ENCODE peak calls at places on chromosomes 11 and 22, in six cellular contexts. W, T, B, X, Y and L are unnamed samples.

GRCh38 chr11:131033151-131033651 is 116.9 kb upstream of the SNX19 start:
- DNase-seq in W (peak; percentile 12), T (no peak), B (no peak), X (no peak), Y (no peak), L (no peak)

GRCh38 chr11:35605691-35606090 is 12.6 kb upstream of the FJX1 start:
- DNase-seq in W (no peak), T (no peak), B (no peak), X (peak; percentile 57), Y (no peak), L (no peak)

GRCh38 chr11:75793966-75794365 is 21.0 kb upstream of the UVRAG start:
- DNase-seq in W (no peak), T (no peak), B (no peak), X (no peak), Y (no peak), L (no peak)

GRCh38 chr11:14376920-14377319 is 17.9 kb upstream of the RRAS2 start:
- DNase-seq in W (no peak), T (no peak), B (no peak), X (no peak), Y (no peak), L (no peak)

GRCh38 chr11:105968021-105968697 is 53.9 kb downstream of the MSANTD4 start:
- DNase-seq in W (no peak), T (no peak), B (no peak), X (no peak), Y (no peak), L (no peak)

GRCh38 chr11:126059238-126059761 is 3.4 kb downstream of the CDON start:
- DNase-seq in W (no peak), T (no peak), B (no peak), X (no peak), Y (no peak), L (no peak)

GRCh38 chr11:33214187-33214586 is 43.0 kb upstream of the HIPK3 start:
- DNase-seq in W (no peak), T (no peak), B (no peak), X (no peak), Y (no peak), L (no peak)

GRCh38 chr11:91800208-91800914 is 424.3 kb upstream of the FAT3 start:
- DNase-seq in W (no peak), T (no peak), B (no peak), X (no peak), Y (no peak), L (peak; percentile 36)

GRCh38 chr11:6703247-6704063 is 20.3 kb upstream of the MRPL17 start:
- DNase-seq in W (peak; percentile 24), T (peak; percentile 70), B (no peak), X (peak; percentile 35), Y (peak; percentile 29), L (peak; percentile 64)

GRCh38 chr11:44695169-44695833 is 31.5 kb upstream of the TSPAN18 start:
- DNase-seq in W (no peak), T (no peak), B (no peak), X (no peak), Y (no peak), L (no peak)

GRCh38 chr11:34052608-34053160 is 1.2 kb downstream of the CAPRIN1 start:
- DNase-seq in W (no peak), T (peak; percentile 58), B (peak; percentile 66), X (peak; percentile 31), Y (peak; percentile 16), L (peak; percentile 6)

GRCh38 chr11:121870202-121871045 is 245.6 kb downstream of the BLID start:
- DNase-seq in W (no peak), T (no peak), B (no peak), X (no peak), Y (no peak), L (no peak)

GRCh38 chr11:32962016-32962415 is 53.7 kb upstream of the DEPDC7 start:
- DNase-seq in W (no peak), T (no peak), B (no peak), X (no peak), Y (no peak), L (no peak)

GRCh38 chr11:3984896-3985295 is 109.7 kb upstream of the RRM1 start:
- DNase-seq in W (no peak), T (no peak), B (no peak), X (peak; percentile 20), Y (no peak), L (no peak)

GRCh38 chr11:11149671-11150459 is 203.2 kb downstream of the CSNK2A3 start:
- DNase-seq in W (no peak), T (no peak), B (no peak), X (no peak), Y (peak; percentile 94), L (no peak)

DNA sequence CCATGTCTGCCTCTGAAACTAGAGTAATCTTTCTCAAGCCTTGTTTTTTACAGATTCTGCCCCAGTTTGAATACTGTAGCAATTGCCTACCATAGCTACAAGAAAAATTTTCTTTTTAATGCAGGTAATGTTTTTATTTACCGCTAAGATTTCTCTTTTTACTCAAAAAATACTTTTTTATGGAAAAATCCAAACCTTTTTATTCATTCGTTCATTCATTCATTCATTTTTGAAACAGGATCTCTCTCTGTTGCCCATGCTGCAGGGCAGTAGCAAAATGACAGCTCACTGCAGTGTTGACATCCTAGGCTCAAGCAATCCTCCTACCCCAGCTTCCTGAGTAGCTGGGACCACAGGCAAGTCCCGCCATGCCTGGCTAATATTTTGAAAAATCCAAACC is 2.7 kb upstream of the CPT1A start:
- DNase-seq in W (no peak), T (no peak), B (no peak), X (no peak), Y (no peak), L (no peak)
- H3K4me1 ChIP-seq in W (peaks cover 35% of the 10 kb centered on the region), T (peaks cover 29% of the 10 kb centered on the region), B (peaks cover 33% of the 10 kb centered on the region), X (no peaks in the 10 kb centered on the region), Y (peaks cover 13% of the 10 kb centered on the region), L (peaks cover 12% of the 10 kb centered on the region)

GRCh38 chr11:22671751-22672150 is 5.3 kb downstream of the GAS2 start:
- DNase-seq in W (no peak), T (no peak), B (no peak), X (no peak), Y (peak; percentile 19), L (no peak)

GRCh38 chr11:22669368-22669767 is 3.0 kb downstream of the GAS2 start:
- DNase-seq in W (no peak), T (no peak), B (no peak), X (no peak), Y (peak; percentile 52), L (no peak)

GRCh38 chr11:22668005-22668796 is 1.8 kb downstream of the GAS2 start:
- DNase-seq in W (no peak), T (no peak), B (no peak), X (no peak), Y (peak; percentile 95), L (no peak)

GRCh38 chr11:22666700-22667439 is 459 bp downstream of the GAS2 start:
- DNase-seq in W (no peak), T (peak; percentile 82), B (no peak), X (no peak), Y (peak; percentile 48), L (peak; percentile 64)

DNA sequence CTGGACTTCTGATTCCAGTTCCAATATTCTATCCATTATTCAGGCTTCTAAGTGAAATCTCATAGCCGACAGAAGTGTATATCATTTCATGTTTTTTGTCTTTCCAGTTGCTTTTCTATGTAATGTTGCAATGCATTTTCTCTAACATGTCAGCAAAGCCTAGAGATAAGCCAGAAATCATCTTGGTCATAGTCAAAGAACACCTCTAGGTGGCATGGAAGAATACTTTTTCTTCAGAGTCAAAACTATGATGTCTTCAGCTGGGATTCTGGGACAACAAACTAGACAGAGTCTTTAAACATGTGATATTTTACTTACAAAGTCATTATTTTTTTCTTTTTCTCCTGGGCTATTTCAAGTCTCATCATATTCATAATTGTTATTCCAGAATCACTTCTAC is 4.4 kb downstream of the GAS2 start:
- DNase-seq in W (no peak), T (no peak), B (no peak), X (no peak), Y (peak; percentile 82), L (no peak)
- TF ChIP-seq CTCF in W (no peak), T (peak; percentile 56), B (no peak), X (no peak), Y (peak; percentile 54), L (peak; percentile 43)

GRCh38 chr11:111743700-111744099 is 22.5 kb downstream of the PPP2R1B start:
- DNase-seq in W (no peak), T (no peak), B (no peak), X (no peak), Y (no peak), L (no peak)

GRCh38 chr11:111749646-111750045 is 16.5 kb downstream of the PPP2R1B start:
- DNase-seq in W (no peak), T (no peak), B (no peak), X (no peak), Y (no peak), L (no peak)

GRCh38 chr11:111745719-111746504 is 20.3 kb downstream of the PPP2R1B start:
- DNase-seq in W (no peak), T (no peak), B (no peak), X (no peak), Y (no peak), L (no peak)

GRCh38 chr11:111748035-111748804 is 18.0 kb downstream of the PPP2R1B start:
- DNase-seq in W (no peak), T (no peak), B (no peak), X (no peak), Y (no peak), L (no peak)
- H3K4me1 ChIP-seq in W (peaks cover 13% of the 10 kb centered on the region), T (peaks cover 15% of the 10 kb centered on the region), B (peaks cover 16% of the 10 kb centered on the region), X (no peaks in the 10 kb centered on the region), Y (no peaks in the 10 kb centered on the region), L (no peaks in the 10 kb centered on the region)

DNA sequence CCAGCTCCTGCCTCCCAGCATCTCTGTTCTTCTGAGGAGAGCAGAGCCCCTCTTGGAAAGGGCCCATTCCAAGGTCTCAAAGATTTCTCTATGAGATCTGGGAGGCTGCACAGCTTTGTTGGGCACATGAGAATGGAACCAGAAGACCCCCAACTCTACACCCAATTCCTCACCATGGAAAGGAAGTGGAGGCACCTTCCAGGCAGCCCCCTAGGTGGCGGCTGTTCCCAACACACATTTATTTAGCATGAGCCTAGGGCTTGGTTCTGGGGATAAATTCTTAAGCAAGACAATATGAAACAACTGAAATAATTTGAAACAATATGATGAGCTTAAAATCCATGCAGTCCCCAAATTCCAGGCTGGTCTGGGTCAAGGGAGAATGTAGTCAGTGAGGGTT is 100.4 kb downstream of the TIMP3 start:
- DNase-seq in W (no peak), T (no peak), B (no peak), X (no peak), Y (no peak), L (no peak)
- TF ChIP-seq CTCF in W (no peak), T (no peak), B (no peak), X (no peak), Y (no peak), L (peak; percentile 59)

DNA sequence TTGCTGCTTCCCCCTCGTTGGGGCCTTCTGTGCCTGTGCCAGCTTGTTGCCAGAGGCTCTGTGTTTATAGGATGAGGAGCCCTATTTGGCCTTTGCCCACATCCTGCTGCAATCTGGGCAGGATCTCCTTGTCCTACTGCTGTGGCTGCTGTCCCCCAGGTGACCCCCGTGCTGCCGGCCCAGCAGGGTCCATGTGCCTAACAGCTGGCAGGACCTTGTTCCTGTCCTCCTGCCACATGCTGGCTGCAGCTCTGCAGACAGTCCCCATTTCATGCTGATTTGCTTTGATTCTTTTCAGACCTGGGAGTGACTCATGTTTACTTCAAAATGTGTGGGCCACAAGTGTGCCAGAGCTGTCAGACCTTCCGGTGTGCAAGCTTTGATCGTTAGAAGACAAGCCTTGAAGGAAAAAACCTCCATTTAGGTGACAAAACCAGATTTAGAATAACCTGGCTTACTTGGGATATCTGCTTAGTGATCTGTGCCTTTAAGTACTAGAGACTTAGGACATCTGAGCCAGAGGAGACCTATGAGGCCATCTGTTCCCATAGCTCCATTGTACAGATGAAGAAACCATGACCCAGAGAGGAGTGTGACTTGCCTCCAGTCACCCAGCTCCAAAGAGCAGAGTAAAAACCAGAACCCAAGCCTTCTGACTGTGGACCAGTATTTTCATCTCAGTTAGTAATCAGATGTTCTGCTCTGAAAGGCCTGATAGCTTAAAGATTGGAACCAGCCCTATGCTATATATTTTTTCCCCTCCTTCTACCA is 11.1 kb downstream of the NAV2 start:
- DNase-seq in W (peak; percentile 36), T (peak; percentile 85), B (peak; percentile 84), X (no peak), Y (no peak), L (peak; percentile 46)
- H3K4me1 ChIP-seq in W (peaks cover 40% of the 10 kb centered on the region), T (no peaks in the 10 kb centered on the region), B (peaks cover 80% of the 10 kb centered on the region), X (no peaks in the 10 kb centered on the region), Y (peaks cover 9% of the 10 kb centered on the region), L (no peaks in the 10 kb centered on the region)